ENCODE peak calls at places on chromosomes 4 and X, in nine cellular contexts. F is endothelial cell of umbilical vein, A is GM12891, R is HCT116, W is suprapubic skin, P is IMR-90, M is A549, U is body of pancreas, S is esophagus muscularis mucosa. O is an unnamed sample.

GRCh38 chr4:6986067-6986780 is 56.9 kb upstream of the TADA2B start:
- DNase-seq in F (peak; percentile 73), P (peak; percentile 84), R (no peak), W (no peak), A (no peak), M (no peak), S (no peak), U (no peak), O (no peak)

GRCh38 chr4:81715335-81715734 is 243.6 kb upstream of the RASGEF1B start:
- DNase-seq in F (no peak), M (no peak), U (no peak), W (no peak), R (no peak), A (no peak), S (no peak), P (no peak), O (no peak)

GRCh38 chr4:175066923-175067627 is 148.9 kb downstream of the ADAM29 start:
- DNase-seq in P (no peak), S (no peak), M (no peak), W (no peak), R (no peak), U (no peak), A (no peak), F (no peak), O (no peak)

GRCh38 chr4:155377281-155377680 is 516 bp upstream of the MAP9 start:
- DNase-seq in U (no peak), S (no peak), W (no peak), F (no peak), P (peak; percentile 15), A (no peak), R (no peak), M (no peak), O (no peak)

GRCh38 chr4:142036795-142037583 is 400.6 kb downstream of the IL15 start:
- DNase-seq in A (no peak), P (peak; percentile 41), F (peak; percentile 46), W (no peak), R (peak; percentile 19), M (no peak), U (no peak), S (no peak), O (no peak)

GRCh38 chr4:19651481-19651880 is 600.2 kb upstream of the SLIT2 start:
- DNase-seq in F (no peak), W (no peak), U (no peak), R (no peak), P (no peak), A (no peak), M (no peak), S (no peak), O (no peak)

GRCh38 chrX:41963348-41963747 is 40.0 kb upstream of the CASK start:
- DNase-seq in F (peak; percentile 39), U (no peak), R (no peak), S (no peak), M (no peak), W (no peak), P (no peak), A (no peak), O (no peak)

GRCh38 chr4:182578402-182578801 is 335.2 kb downstream of the TENM3 start:
- DNase-seq in F (peak; percentile 53), P (peak; percentile 91), R (peak; percentile 26), M (no peak), U (no peak), W (no peak), S (no peak), A (no peak), O (no peak)

GRCh38 chrX:7347465-7347864 is 199.5 kb upstream of the PUDP start:
- DNase-seq in A (no peak), S (no peak), U (no peak), P (no peak), W (no peak), R (no peak), F (no peak), M (no peak), O (no peak)

GRCh38 chr4:153788419-153789276 is at the start of gene SFRP2:
- DNase-seq in U (peak; percentile 21), P (no peak), S (no peak), R (no peak), A (no peak), M (no peak), W (peak; percentile 72), F (no peak), O (no peak)

GRCh38 chr4:173436866-173437265 is 38.0 kb upstream of the SCRG1 start:
- DNase-seq in M (no peak), S (no peak), P (no peak), R (no peak), U (no peak), F (no peak), W (no peak), A (no peak), O (no peak)

GRCh38 chr4:52235775-52236174 is 184.7 kb downstream of the SPATA18 start:
- DNase-seq in M (no peak), A (no peak), F (no peak), S (no peak), P (no peak), U (no peak), W (no peak), R (no peak), O (no peak)

GRCh38 chrX:103066606-103067005 is 2.6 kb upstream of the BEX1 start:
- DNase-seq in M (no peak), F (no peak), S (no peak), P (no peak), A (no peak), W (no peak), U (no peak), R (no peak), O (no peak)

GRCh38 chrX:107827852-107828251 is 2.2 kb downstream of the MID2 start:
- DNase-seq in A (no peak), M (no peak), W (no peak), F (no peak), S (no peak), P (no peak), R (no peak), U (no peak), O (no peak)

GRCh38 chrX:55981603-55982002 is 250.6 kb upstream of the KLF8 start:
- DNase-seq in S (no peak), A (no peak), R (no peak), M (no peak), W (no peak), F (peak; percentile 21), U (no peak), P (no peak), O (no peak)

GRCh38 chrX:103585421-103586313 is at the start of gene TCEAL4:
- DNase-seq in A (no peak), M (peak; percentile 54), S (no peak), U (peak; percentile 59), F (peak; percentile 36), R (no peak), W (peak; percentile 73), P (no peak), O (peak; percentile 79)

GRCh38 chr4:31192372-31192771 is 472.2 kb downstream of the PCDH7 start:
- DNase-seq in U (no peak), R (no peak), F (no peak), M (no peak), A (no peak), W (no peak), S (no peak), P (no peak), O (no peak)

GRCh38 chr4:31185014-31185585 is 464.9 kb downstream of the PCDH7 start:
- DNase-seq in U (no peak), F (no peak), M (no peak), R (no peak), S (no peak), A (no peak), W (no peak), P (no peak), O (no peak)

GRCh38 chr4:31193516-31193915 is 473.3 kb downstream of the PCDH7 start:
- DNase-seq in S (no peak), W (no peak), P (no peak), U (no peak), A (no peak), F (peak; percentile 14), M (no peak), R (no peak), O (no peak)

GRCh38 chr4:31187979-31188378 is 467.8 kb downstream of the PCDH7 start:
- DNase-seq in U (no peak), P (no peak), R (no peak), S (no peak), A (no peak), M (no peak), W (no peak), F (no peak), O (no peak)

DNA sequence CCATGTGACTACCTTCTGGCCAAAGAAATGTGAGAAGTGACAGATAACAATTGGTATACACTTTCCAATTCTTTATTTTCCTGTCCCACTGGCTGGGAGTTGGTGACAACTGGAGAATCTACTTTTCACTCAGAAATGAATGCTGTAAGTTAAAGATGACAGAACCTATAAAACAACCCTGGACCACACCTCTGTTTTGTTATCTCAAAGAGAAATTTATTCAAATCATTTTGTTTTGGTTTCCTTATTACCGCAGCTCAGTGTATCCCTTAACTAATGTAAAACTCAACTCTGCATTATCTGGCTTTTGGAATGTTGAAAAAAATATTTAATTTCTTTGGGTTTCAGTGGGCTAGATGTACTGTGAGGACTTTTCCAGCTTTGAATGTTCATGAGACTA is 469.8 kb downstream of the PCDH7 start:
- DNase-seq in W (no peak), M (no peak), S (no peak), A (no peak), R (no peak), F (no peak), P (no peak), U (no peak), O (no peak)
- TF ChIP-seq POLR2A in W (no peak), M (no peak), S (no peak), A (no peak), R (no peak), F (no peak), P (no peak), U (no peak), O (no peak)

GRCh38 chr4:138242076-138242829 is at the start of gene SLC7A11:
- DNase-seq in R (peak; percentile 96), W (no peak), P (peak; percentile 100), M (peak; percentile 20), F (peak; percentile 96), U (peak; percentile 85), A (peak; percentile 6), S (no peak), O (peak; percentile 19)
- TF ChIP-seq POLR2A in R (peak; percentile 47), W (no peak), P (peak; percentile 95), M (peak; percentile 30), F (peak; percentile 87), U (peak; percentile 98), A (peak; percentile 85), S (no peak), O (peak; percentile 16)

DNA sequence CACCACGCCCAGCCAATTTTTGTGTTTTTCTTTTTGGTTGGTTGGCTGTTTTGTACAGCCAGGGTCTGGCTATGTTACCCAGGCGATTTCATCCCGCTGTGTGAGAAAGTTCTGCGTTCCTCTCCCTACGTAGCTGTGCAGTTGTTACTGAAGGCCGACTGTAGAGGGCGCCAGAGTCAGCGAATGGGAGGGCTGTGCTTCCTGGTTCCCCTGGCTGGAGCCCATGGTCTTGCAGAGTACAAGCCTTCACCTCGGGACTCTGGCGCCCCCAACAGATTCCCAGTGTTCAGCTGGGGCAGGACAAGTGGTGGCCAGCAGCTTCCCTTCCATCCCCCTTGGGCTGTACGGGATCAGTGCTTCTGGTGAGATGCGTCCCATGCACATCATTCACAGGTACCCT is 5.6 kb upstream of the CT45A1 start:
- DNase-seq in U (no peak), A (peak; percentile 13), M (peak; percentile 8), W (no peak), S (no peak), F (peak; percentile 7), R (peak; percentile 16), P (no peak), O (no peak)
- TF ChIP-seq POLR2A in U (no peak), A (no peak), M (no peak), W (no peak), S (no peak), F (no peak), R (no peak), P (no peak), O (no peak)

GRCh38 chr4:5433196-5433595 is 275.2 kb downstream of the EVC2 start:
- DNase-seq in M (no peak), U (no peak), W (no peak), A (no peak), P (no peak), R (no peak), F (no peak), S (no peak), O (no peak)
- TF ChIP-seq POLR2A in M (no peak), U (no peak), W (no peak), A (no peak), P (no peak), R (no peak), F (no peak), S (no peak), O (no peak)